ENCODE peak calls at places on chromosomes 3 and 15, in seven cellular contexts. S is fibroblast of lung, I is SK-N-SH, X is WERI-Rb-1, T is AG09309, R is OCI-LY7, N is neural crest cell. H is an unnamed sample.

GRCh38 chr3:171428321-171428787 is 31.9 kb downstream of the TNIK start:
- DNase-seq in S (no peak), I (no peak), X (no peak), T (no peak), R (no peak), N (no peak), H (no peak)

GRCh38 chr3:150740733-150741496 is 22.1 kb downstream of the SIAH2 start:
- DNase-seq in S (no peak), I (no peak), X (no peak), T (no peak), R (no peak), N (no peak), H (no peak)

GRCh38 chr15:39597751-39598185 is 16.9 kb downstream of the THBS1 start:
- DNase-seq in S (peak), I (no peak), X (no peak), T (peak), R (no peak), N (no peak), H (no peak)

GRCh38 chr3:173467501-173467900 is 70.0 kb downstream of the NLGN1 start:
- DNase-seq in S (peak), I (no peak), X (no peak), T (no peak), R (no peak), N (no peak), H (no peak)

GRCh38 chr3:50303038-50303815 is at the start of gene HYAL1:
- DNase-seq in S (no peak), I (peak), X (peak), T (no peak), R (no peak), N (no peak), H (peak)

GRCh38 chr15:91627473-91628309 is 225.8 kb upstream of the SLCO3A1 start:
- DNase-seq in S (peak), I (peak), X (no peak), T (no peak), R (no peak), N (no peak), H (no peak)

GRCh38 chr3:52022323-52023100 is 26.8 kb upstream of the RPL29 start:
- DNase-seq in S (no peak), I (no peak), X (peak), T (no peak), R (no peak), N (no peak), H (no peak)

GRCh38 chr15:65334586-65335231 is 30.2 kb downstream of the RNU5B-1 start:
- DNase-seq in S (no peak), I (peak), X (peak), T (no peak), R (no peak), N (no peak), H (no peak)

GRCh38 chr3:68771683-68772082 is 160.7 kb downstream of the TAFA4 start:
- DNase-seq in S (peak), I (no peak), X (no peak), T (no peak), R (no peak), N (no peak), H (no peak)

GRCh38 chr15:80749589-80749988 is 29.6 kb upstream of the CEMIP start:
- DNase-seq in S (no peak), I (no peak), X (no peak), T (no peak), R (no peak), N (no peak), H (no peak)

GRCh38 chr3:49992351-49992750 is 52.4 kb downstream of the RBM6 start:
- DNase-seq in S (no peak), I (no peak), X (no peak), T (no peak), R (no peak), N (no peak), H (no peak)

GRCh38 chr3:98994128-98994762 is 92.8 kb upstream of the DCBLD2 start:
- DNase-seq in S (peak), I (peak), X (no peak), T (peak), R (no peak), N (no peak), H (no peak)
- TF ChIP-seq CTCF in S (peak), I (peak), X (peak), T (peak), R (peak), N (peak), H (peak)

GRCh38 chr3:29764603-29765254 is 483.9 kb downstream of the RBMS3 start:
- DNase-seq in S (peak), I (no peak), X (no peak), T (peak), R (no peak), N (no peak), H (peak)
- TF ChIP-seq CTCF in S (peak), I (peak), X (no peak), T (peak), R (peak), N (peak), H (no peak)

DNA sequence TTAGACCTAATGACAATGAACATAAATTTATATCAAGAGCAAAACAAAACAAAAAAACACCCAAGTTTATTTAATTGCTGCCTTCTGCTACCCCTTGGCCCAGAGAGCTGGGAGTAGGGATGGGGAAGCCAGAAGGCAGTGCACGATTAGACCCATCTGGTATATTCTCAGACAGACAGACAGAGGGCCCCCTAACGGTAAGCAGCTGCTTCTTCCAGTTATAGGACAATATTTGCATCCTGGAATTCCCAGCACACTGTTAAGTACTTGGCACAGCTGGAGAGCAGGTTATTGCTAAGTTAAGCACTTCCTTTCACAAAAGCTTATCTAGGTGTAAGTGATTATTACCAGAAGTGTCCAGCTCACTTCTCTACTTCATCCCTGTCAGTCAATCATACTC is 39.3 kb downstream of the C2CD4B start:
- DNase-seq in S (peak), I (peak), X (peak), T (peak), R (peak), N (no peak), H (peak)
- TF ChIP-seq CTCF in S (peak), I (peak), X (peak), T (peak), R (peak), N (peak), H (peak)

GRCh38 chr3:147120029-147120428 is 286.3 kb downstream of the ZIC4 start:
- DNase-seq in S (peak), I (peak), X (no peak), T (no peak), R (no peak), N (no peak), H (no peak)
- TF ChIP-seq CTCF in S (peak), I (peak), X (peak), T (peak), R (peak), N (peak), H (peak)

DNA sequence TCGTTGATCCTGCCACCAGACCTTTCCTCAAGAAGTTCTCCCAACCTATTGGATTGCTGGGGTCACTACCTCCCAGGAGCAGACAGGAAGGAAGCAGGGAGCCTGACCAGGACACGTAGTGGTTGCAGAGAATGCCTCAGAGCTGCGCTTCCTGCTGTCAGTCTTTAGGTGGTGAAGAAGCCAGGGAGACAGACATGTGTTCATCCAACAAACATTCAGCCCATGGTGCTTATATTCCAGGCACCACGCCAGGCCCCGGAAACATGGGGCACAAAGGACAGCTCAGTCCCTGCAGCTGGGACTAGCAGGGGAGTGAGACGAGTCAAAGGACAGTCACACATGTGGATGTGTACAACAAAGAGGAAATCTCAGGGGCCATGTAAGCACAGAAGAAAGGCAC is 26.0 kb upstream of the CORO2B start:
- DNase-seq in S (no peak), I (no peak), X (no peak), T (no peak), R (no peak), N (no peak), H (no peak)
- TF ChIP-seq CTCF in S (no peak), I (no peak), X (no peak), T (no peak), R (no peak), N (no peak), H (no peak)